ENCODE peak calls at places on chromosomes 11 and 22, in five cellular contexts. One of them, this sample, is unnamed.

GRCh38 chr11:19530505-19530904 is 182.1 kb upstream of the NAV2 start:
- DNase-seq in hepatocyte: no peak
- DNase-seq in renal cortical epithelial cell: no peak
- DNase-seq in brain pericyte: no peak
- DNase-seq in fibroblast of the aortic adventitia: no peak
- DNase-seq in this sample: no peak

GRCh38 chr22:22380098-22381030 is 128.2 kb downstream of the ZNF280B start:
- DNase-seq in hepatocyte: no peak
- DNase-seq in renal cortical epithelial cell: no peak
- DNase-seq in fibroblast of the aortic adventitia: no peak
- DNase-seq in brain pericyte: no peak
- DNase-seq in this sample: peak

GRCh38 chr11:59214141-59214893 is 1.6 kb upstream of the MPEG1 start:
- DNase-seq in fibroblast of the aortic adventitia: no peak
- DNase-seq in renal cortical epithelial cell: peak
- DNase-seq in brain pericyte: no peak
- DNase-seq in hepatocyte: no peak
- DNase-seq in this sample: no peak

GRCh38 chr11:45331839-45332485 is 45.8 kb upstream of the SYT13 start:
- DNase-seq in fibroblast of the aortic adventitia: no peak
- DNase-seq in brain pericyte: no peak
- DNase-seq in renal cortical epithelial cell: no peak
- DNase-seq in hepatocyte: no peak
- DNase-seq in this sample: no peak

GRCh38 chr11:3126207-3126865 is 38.8 kb downstream of the OSBPL5 start:
- DNase-seq in brain pericyte: no peak
- DNase-seq in renal cortical epithelial cell: no peak
- DNase-seq in fibroblast of the aortic adventitia: no peak
- DNase-seq in hepatocyte: no peak
- DNase-seq in this sample: peak

GRCh38 chr11:398826-399225 is 4.8 kb downstream of the PKP3 start:
- DNase-seq in hepatocyte: no peak
- DNase-seq in brain pericyte: no peak
- DNase-seq in fibroblast of the aortic adventitia: peak
- DNase-seq in renal cortical epithelial cell: no peak
- DNase-seq in this sample: no peak

GRCh38 chr22:28817919-28818859 is 17.8 kb upstream of the XBP1 start:
- DNase-seq in brain pericyte: no peak
- DNase-seq in hepatocyte: peak
- DNase-seq in renal cortical epithelial cell: peak
- DNase-seq in fibroblast of the aortic adventitia: no peak
- DNase-seq in this sample: no peak

GRCh38 chr22:17398159-17398558 is 28.9 kb downstream of the CECR2 start:
- DNase-seq in fibroblast of the aortic adventitia: no peak
- DNase-seq in hepatocyte: no peak
- DNase-seq in brain pericyte: no peak
- DNase-seq in renal cortical epithelial cell: peak
- DNase-seq in this sample: peak

GRCh38 chr11:107493117-107493516 is 35.5 kb upstream of the CWF19L2 start:
- DNase-seq in hepatocyte: no peak
- DNase-seq in renal cortical epithelial cell: peak
- DNase-seq in brain pericyte: no peak
- DNase-seq in fibroblast of the aortic adventitia: peak
- DNase-seq in this sample: no peak